ENCODE peak calls at places on chromosomes 6 and 20, in six cellular contexts. One of them, this sample, is unnamed.

GRCh38 chr6:74222768-74223321 is 526.8 kb downstream of the CD109 start:
- DNase-seq in AG04449: no peak
- DNase-seq in GM03348: no peak
- DNase-seq in NCI-H524: no peak
- DNase-seq in OCI-LY7: no peak
- DNase-seq in NCI-H345: no peak
- DNase-seq in this sample: peak

GRCh38 chr6:7919871-7920270 is 9.3 kb upstream of the TXNDC5 start:
- DNase-seq in NCI-H524: no peak
- DNase-seq in NCI-H345: no peak
- DNase-seq in AG04449: no peak
- DNase-seq in GM03348: peak
- DNase-seq in OCI-LY7: no peak
- DNase-seq in this sample: no peak

GRCh38 chr6:93079061-93079460 is 340.3 kb downstream of the EPHA7 start:
- DNase-seq in NCI-H345: no peak
- DNase-seq in OCI-LY7: no peak
- DNase-seq in NCI-H524: no peak
- DNase-seq in GM03348: no peak
- DNase-seq in AG04449: no peak
- DNase-seq in this sample: no peak

GRCh38 chr6:162726997-162727346 is 594 bp downstream of the PRKN start:
- DNase-seq in AG04449: no peak
- DNase-seq in OCI-LY7: peak
- DNase-seq in NCI-H345: no peak
- DNase-seq in GM03348: no peak
- DNase-seq in NCI-H524: no peak
- DNase-seq in this sample: no peak

GRCh38 chr6:20444786-20445271 is 43.1 kb downstream of the E2F3 start:
- DNase-seq in NCI-H524: no peak
- DNase-seq in OCI-LY7: no peak
- DNase-seq in GM03348: peak
- DNase-seq in AG04449: no peak
- DNase-seq in NCI-H345: no peak
- DNase-seq in this sample: peak

GRCh38 chr6:79672631-79673065 is 41.5 kb downstream of the SH3BGRL2 start:
- DNase-seq in GM03348: no peak
- DNase-seq in OCI-LY7: no peak
- DNase-seq in NCI-H524: no peak
- DNase-seq in AG04449: no peak
- DNase-seq in NCI-H345: no peak
- DNase-seq in this sample: peak

GRCh38 chr20:50794181-50794845 is 548 bp upstream of the BCAS4 start:
- DNase-seq in AG04449: no peak
- DNase-seq in NCI-H345: no peak
- DNase-seq in NCI-H524: no peak
- DNase-seq in GM03348: no peak
- DNase-seq in OCI-LY7: peak
- DNase-seq in this sample: no peak

GRCh38 chr6:10303806-10304520 is 110.9 kb downstream of the TFAP2A start:
- DNase-seq in OCI-LY7: no peak
- DNase-seq in GM03348: no peak
- DNase-seq in NCI-H524: no peak
- DNase-seq in NCI-H345: no peak
- DNase-seq in AG04449: no peak
- DNase-seq in this sample: no peak

GRCh38 chr20:22404609-22405170 is 179.7 kb downstream of the FOXA2 start:
- DNase-seq in NCI-H345: peak
- DNase-seq in AG04449: no peak
- DNase-seq in NCI-H524: no peak
- DNase-seq in GM03348: no peak
- DNase-seq in OCI-LY7: no peak
- DNase-seq in this sample: no peak

GRCh38 chr6:18503588-18504231 is 116.6 kb downstream of the RNF144B start:
- DNase-seq in AG04449: no peak
- DNase-seq in NCI-H524: peak
- DNase-seq in NCI-H345: peak
- DNase-seq in GM03348: peak
- DNase-seq in OCI-LY7: peak
- DNase-seq in this sample: peak

GRCh38 chr6:75609639-75610590 is 8.2 kb downstream of the SENP6 start:
- DNase-seq in NCI-H524: no peak
- DNase-seq in AG04449: no peak
- DNase-seq in NCI-H345: no peak
- DNase-seq in GM03348: peak
- DNase-seq in OCI-LY7: no peak
- DNase-seq in this sample: peak

GRCh38 chr20:39105551-39105950 is 143.4 kb downstream of the DHX35 start:
- DNase-seq in AG04449: no peak
- DNase-seq in NCI-H524: no peak
- DNase-seq in GM03348: no peak
- DNase-seq in NCI-H345: no peak
- DNase-seq in OCI-LY7: no peak
- DNase-seq in this sample: no peak

GRCh38 chr20:37358366-37359150 is 12.6 kb downstream of the SRC start:
- DNase-seq in OCI-LY7: no peak
- DNase-seq in GM03348: peak
- DNase-seq in AG04449: no peak
- DNase-seq in NCI-H345: no peak
- DNase-seq in NCI-H524: no peak
- DNase-seq in this sample: no peak

GRCh38 chr6:20978176-20978614 is 443.9 kb downstream of the CDKAL1 start:
- DNase-seq in OCI-LY7: no peak
- DNase-seq in AG04449: peak
- DNase-seq in NCI-H524: no peak
- DNase-seq in GM03348: peak
- DNase-seq in NCI-H345: no peak
- DNase-seq in this sample: peak

GRCh38 chr6:125586074-125586473 is 163.4 kb upstream of the HEY2 start:
- DNase-seq in NCI-H524: no peak
- DNase-seq in AG04449: no peak
- DNase-seq in OCI-LY7: no peak
- DNase-seq in GM03348: no peak
- DNase-seq in NCI-H345: no peak
- DNase-seq in this sample: peak

GRCh38 chr6:20877008-20877937 is 343.0 kb downstream of the CDKAL1 start:
- DNase-seq in NCI-H345: no peak
- DNase-seq in AG04449: peak
- DNase-seq in OCI-LY7: no peak
- DNase-seq in GM03348: peak
- DNase-seq in NCI-H524: peak
- DNase-seq in this sample: peak

GRCh38 chr20:57594092-57594911 is 25.9 kb downstream of the ZBP1 start:
- DNase-seq in NCI-H345: peak
- DNase-seq in NCI-H524: no peak
- DNase-seq in OCI-LY7: peak
- DNase-seq in AG04449: no peak
- DNase-seq in GM03348: peak
- DNase-seq in this sample: peak

GRCh38 chr20:36285746-36286447 is 20.2 kb upstream of the DLGAP4 start:
- DNase-seq in AG04449: no peak
- DNase-seq in NCI-H524: no peak
- DNase-seq in OCI-LY7: no peak
- DNase-seq in GM03348: no peak
- DNase-seq in NCI-H345: no peak
- DNase-seq in this sample: no peak

GRCh38 chr20:3923818-3924217 is 34.6 kb downstream of the PANK2 start:
- DNase-seq in AG04449: no peak
- DNase-seq in NCI-H345: no peak
- DNase-seq in OCI-LY7: no peak
- DNase-seq in NCI-H524: no peak
- DNase-seq in GM03348: peak
- DNase-seq in this sample: peak

GRCh38 chr6:144543006-144543871 is 258.1 kb downstream of the UTRN start:
- DNase-seq in NCI-H345: no peak
- DNase-seq in GM03348: peak
- DNase-seq in OCI-LY7: no peak
- DNase-seq in NCI-H524: no peak
- DNase-seq in AG04449: no peak
- DNase-seq in this sample: peak

GRCh38 chr6:166387642-166388325 is 5.0 kb upstream of the MPC1 start:
- DNase-seq in OCI-LY7: no peak
- DNase-seq in NCI-H524: no peak
- DNase-seq in NCI-H345: no peak
- DNase-seq in AG04449: no peak
- DNase-seq in GM03348: no peak
- DNase-seq in this sample: no peak

GRCh38 chr6:46687619-46688097 is at the start of gene TDRD6:
- DNase-seq in AG04449: no peak
- DNase-seq in OCI-LY7: no peak
- DNase-seq in NCI-H524: no peak
- DNase-seq in GM03348: no peak
- DNase-seq in NCI-H345: no peak
- DNase-seq in this sample: no peak

GRCh38 chr6:95693108-95693507 is 115.8 kb downstream of the MANEA start:
- DNase-seq in GM03348: no peak
- DNase-seq in NCI-H345: no peak
- DNase-seq in AG04449: no peak
- DNase-seq in OCI-LY7: no peak
- DNase-seq in NCI-H524: no peak
- DNase-seq in this sample: no peak

GRCh38 chr6:159008656-159009288 is 8.8 kb upstream of the RSPH3 start:
- DNase-seq in GM03348: peak
- DNase-seq in NCI-H345: peak
- DNase-seq in AG04449: no peak
- DNase-seq in NCI-H524: no peak
- DNase-seq in OCI-LY7: peak
- DNase-seq in this sample: peak

GRCh38 chr6:146913842-146914562 is 290.2 kb upstream of the STXBP5 start:
- DNase-seq in NCI-H345: no peak
- DNase-seq in GM03348: peak
- DNase-seq in AG04449: peak
- DNase-seq in NCI-H524: no peak
- DNase-seq in OCI-LY7: no peak
- DNase-seq in this sample: peak

GRCh38 chr6:134502614-134503541 is 185.0 kb upstream of the SGK1 start:
- DNase-seq in NCI-H345: no peak
- DNase-seq in NCI-H524: no peak
- DNase-seq in AG04449: no peak
- DNase-seq in OCI-LY7: no peak
- DNase-seq in GM03348: no peak
- DNase-seq in this sample: no peak

This sample was measured in IMR-90.